ENCODE peak calls at places on chromosomes 7 and 10, in six cellular contexts. One of them, this sample, is unnamed.

GRCh38 chr7:131959106-131959812 is 402.8 kb upstream of the PODXL start:
- DNase-seq in CD8-positive, alpha-beta T cell: no peak
- DNase-seq in NCI-H1105 treated with DMSO at 0.1 percent for 48 hours: no peak
- DNase-seq in heart right ventricle: no peak
- DNase-seq in amygdala: no peak
- DNase-seq in stimulated activated CD4-positive, alpha-beta T cell treated with anti-CD3 and anti-CD28 coated beads, TNF-alpha, amount 100 ng/mL, for 24 hours: no peak
- DNase-seq in this sample: no peak

GRCh38 chr7:34153680-34154270 is 248.4 kb downstream of the BMPER start:
- DNase-seq in CD8-positive, alpha-beta T cell: no peak
- DNase-seq in NCI-H1105 treated with DMSO at 0.1 percent for 48 hours: no peak
- DNase-seq in heart right ventricle: no peak
- DNase-seq in amygdala: no peak
- DNase-seq in stimulated activated CD4-positive, alpha-beta T cell treated with anti-CD3 and anti-CD28 coated beads, TNF-alpha, amount 100 ng/mL, for 24 hours: no peak
- DNase-seq in this sample: no peak

GRCh38 chr7:105794741-105795729 is 81.4 kb downstream of the ATXN7L1 start:
- DNase-seq in CD8-positive, alpha-beta T cell: no peak
- DNase-seq in NCI-H1105 treated with DMSO at 0.1 percent for 48 hours: no peak
- DNase-seq in heart right ventricle: peak; percentile 20
- DNase-seq in amygdala: no peak
- DNase-seq in stimulated activated CD4-positive, alpha-beta T cell treated with anti-CD3 and anti-CD28 coated beads, TNF-alpha, amount 100 ng/mL, for 24 hours: no peak
- DNase-seq in this sample: no peak

GRCh38 chr10:69383485-69384089 is 33.1 kb downstream of the TACR2 start:
- DNase-seq in CD8-positive, alpha-beta T cell: no peak
- DNase-seq in NCI-H1105 treated with DMSO at 0.1 percent for 48 hours: no peak
- DNase-seq in heart right ventricle: peak; percentile 40
- DNase-seq in amygdala: no peak
- DNase-seq in stimulated activated CD4-positive, alpha-beta T cell treated with anti-CD3 and anti-CD28 coated beads, TNF-alpha, amount 100 ng/mL, for 24 hours: no peak
- DNase-seq in this sample: no peak

GRCh38 chr10:11425288-11425595 is 186.2 kb downstream of the USP6NL start:
- DNase-seq in CD8-positive, alpha-beta T cell: no peak
- DNase-seq in NCI-H1105 treated with DMSO at 0.1 percent for 48 hours: no peak
- DNase-seq in heart right ventricle: no peak
- DNase-seq in amygdala: no peak
- DNase-seq in stimulated activated CD4-positive, alpha-beta T cell treated with anti-CD3 and anti-CD28 coated beads, TNF-alpha, amount 100 ng/mL, for 24 hours: no peak
- DNase-seq in this sample: no peak

GRCh38 chr7:137081694-137082093 is 213.2 kb downstream of the CHRM2 start:
- DNase-seq in CD8-positive, alpha-beta T cell: no peak
- DNase-seq in NCI-H1105 treated with DMSO at 0.1 percent for 48 hours: no peak
- DNase-seq in heart right ventricle: peak; percentile 45
- DNase-seq in amygdala: no peak
- DNase-seq in stimulated activated CD4-positive, alpha-beta T cell treated with anti-CD3 and anti-CD28 coated beads, TNF-alpha, amount 100 ng/mL, for 24 hours: no peak
- DNase-seq in this sample: no peak

GRCh38 chr7:114522081-114522480 is 107.5 kb downstream of the FOXP2 start:
- DNase-seq in CD8-positive, alpha-beta T cell: no peak
- DNase-seq in NCI-H1105 treated with DMSO at 0.1 percent for 48 hours: no peak
- DNase-seq in heart right ventricle: no peak
- DNase-seq in amygdala: no peak
- DNase-seq in stimulated activated CD4-positive, alpha-beta T cell treated with anti-CD3 and anti-CD28 coated beads, TNF-alpha, amount 100 ng/mL, for 24 hours: no peak
- DNase-seq in this sample: no peak

GRCh38 chr7:41956712-41957111 is 253.8 kb upstream of the INHBA start:
- DNase-seq in CD8-positive, alpha-beta T cell: no peak
- DNase-seq in NCI-H1105 treated with DMSO at 0.1 percent for 48 hours: no peak
- DNase-seq in heart right ventricle: no peak
- DNase-seq in amygdala: no peak
- DNase-seq in stimulated activated CD4-positive, alpha-beta T cell treated with anti-CD3 and anti-CD28 coated beads, TNF-alpha, amount 100 ng/mL, for 24 hours: no peak
- DNase-seq in this sample: no peak

GRCh38 chr7:134885967-134886352 is 100.3 kb upstream of the AGBL3 start:
- DNase-seq in CD8-positive, alpha-beta T cell: no peak
- DNase-seq in NCI-H1105 treated with DMSO at 0.1 percent for 48 hours: no peak
- DNase-seq in heart right ventricle: no peak
- DNase-seq in amygdala: no peak
- DNase-seq in stimulated activated CD4-positive, alpha-beta T cell treated with anti-CD3 and anti-CD28 coated beads, TNF-alpha, amount 100 ng/mL, for 24 hours: no peak
- DNase-seq in this sample: no peak

GRCh38 chr7:18768256-18768655 is 272.7 kb downstream of the HDAC9 start:
- DNase-seq in CD8-positive, alpha-beta T cell: no peak
- DNase-seq in NCI-H1105 treated with DMSO at 0.1 percent for 48 hours: no peak
- DNase-seq in heart right ventricle: no peak
- DNase-seq in amygdala: no peak
- DNase-seq in stimulated activated CD4-positive, alpha-beta T cell treated with anti-CD3 and anti-CD28 coated beads, TNF-alpha, amount 100 ng/mL, for 24 hours: no peak
- DNase-seq in this sample: no peak

GRCh38 chr10:78749200-78749599 is 319.6 kb upstream of the ZMIZ1 start:
- DNase-seq in CD8-positive, alpha-beta T cell: no peak
- DNase-seq in NCI-H1105 treated with DMSO at 0.1 percent for 48 hours: no peak
- DNase-seq in heart right ventricle: no peak
- DNase-seq in amygdala: no peak
- DNase-seq in stimulated activated CD4-positive, alpha-beta T cell treated with anti-CD3 and anti-CD28 coated beads, TNF-alpha, amount 100 ng/mL, for 24 hours: no peak
- DNase-seq in this sample: no peak

GRCh38 chr10:50447691-50448090 is 176.1 kb downstream of the SGMS1 start:
- DNase-seq in CD8-positive, alpha-beta T cell: no peak
- DNase-seq in NCI-H1105 treated with DMSO at 0.1 percent for 48 hours: no peak
- DNase-seq in heart right ventricle: no peak
- DNase-seq in amygdala: no peak
- DNase-seq in stimulated activated CD4-positive, alpha-beta T cell treated with anti-CD3 and anti-CD28 coated beads, TNF-alpha, amount 100 ng/mL, for 24 hours: no peak
- DNase-seq in this sample: no peak

GRCh38 chr10:58086144-58086762 is 181.4 kb downstream of the IPMK start:
- DNase-seq in CD8-positive, alpha-beta T cell: no peak
- DNase-seq in NCI-H1105 treated with DMSO at 0.1 percent for 48 hours: no peak
- DNase-seq in heart right ventricle: no peak
- DNase-seq in amygdala: no peak
- DNase-seq in stimulated activated CD4-positive, alpha-beta T cell treated with anti-CD3 and anti-CD28 coated beads, TNF-alpha, amount 100 ng/mL, for 24 hours: no peak
- DNase-seq in this sample: no peak

GRCh38 chr10:23826399-23826798 is 382.5 kb upstream of the KIAA1217 start:
- DNase-seq in CD8-positive, alpha-beta T cell: no peak
- DNase-seq in NCI-H1105 treated with DMSO at 0.1 percent for 48 hours: no peak
- DNase-seq in heart right ventricle: no peak
- DNase-seq in amygdala: no peak
- DNase-seq in stimulated activated CD4-positive, alpha-beta T cell treated with anti-CD3 and anti-CD28 coated beads, TNF-alpha, amount 100 ng/mL, for 24 hours: no peak
- DNase-seq in this sample: no peak